ENCODE peak calls at places on chromosomes 1 and 21, in eight cellular contexts. One of them, this sample, is unnamed.

GRCh38 chr1:205199090-205199930 is 12.2 kb downstream of the DSTYK start:
- DNase-seq in naive thymus-derived CD4-positive, alpha-beta T cell: no peak
- DNase-seq in tibial artery: no peak
- DNase-seq in K562: peak
- DNase-seq in CD4-positive, alpha-beta memory T cell: no peak
- DNase-seq in SK-N-SH: no peak
- DNase-seq in dorsolateral prefrontal cortex: no peak
- DNase-seq in AG04450: no peak
- DNase-seq in this sample: no peak

GRCh38 chr1:85406887-85407593 is 57.9 kb downstream of the DDAH1 start:
- DNase-seq in CD4-positive, alpha-beta memory T cell: no peak
- DNase-seq in naive thymus-derived CD4-positive, alpha-beta T cell: no peak
- DNase-seq in AG04450: peak
- DNase-seq in tibial artery: no peak
- DNase-seq in K562: no peak
- DNase-seq in dorsolateral prefrontal cortex: no peak
- DNase-seq in SK-N-SH: no peak
- DNase-seq in this sample: no peak

GRCh38 chr21:42263591-42264131 is 44.7 kb downstream of the ABCG1 start:
- DNase-seq in AG04450: no peak
- DNase-seq in tibial artery: peak
- DNase-seq in CD4-positive, alpha-beta memory T cell: no peak
- DNase-seq in SK-N-SH: no peak
- DNase-seq in dorsolateral prefrontal cortex: no peak
- DNase-seq in naive thymus-derived CD4-positive, alpha-beta T cell: no peak
- DNase-seq in K562: no peak
- DNase-seq in this sample: no peak

GRCh38 chr1:22102746-22103145 is 40.2 kb downstream of the WNT4 start:
- DNase-seq in naive thymus-derived CD4-positive, alpha-beta T cell: no peak
- DNase-seq in tibial artery: no peak
- DNase-seq in dorsolateral prefrontal cortex: no peak
- DNase-seq in K562: no peak
- DNase-seq in SK-N-SH: no peak
- DNase-seq in CD4-positive, alpha-beta memory T cell: no peak
- DNase-seq in AG04450: no peak
- DNase-seq in this sample: no peak

GRCh38 chr1:23790696-23791433 is at the start of gene LYPLA2:
- DNase-seq in CD4-positive, alpha-beta memory T cell: peak
- DNase-seq in AG04450: peak
- DNase-seq in naive thymus-derived CD4-positive, alpha-beta T cell: peak
- DNase-seq in dorsolateral prefrontal cortex: peak
- DNase-seq in K562: peak
- DNase-seq in SK-N-SH: peak
- DNase-seq in tibial artery: peak
- DNase-seq in this sample: peak

GRCh38 chr1:161159915-161160248 is 582 bp downstream of the USP21 start:
- DNase-seq in naive thymus-derived CD4-positive, alpha-beta T cell: no peak
- DNase-seq in K562: no peak
- DNase-seq in SK-N-SH: no peak
- DNase-seq in CD4-positive, alpha-beta memory T cell: no peak
- DNase-seq in tibial artery: no peak
- DNase-seq in dorsolateral prefrontal cortex: no peak
- DNase-seq in AG04450: no peak
- DNase-seq in this sample: no peak

GRCh38 chr1:246587032-246587431 is 20.8 kb downstream of the CNST start:
- DNase-seq in naive thymus-derived CD4-positive, alpha-beta T cell: no peak
- DNase-seq in K562: no peak
- DNase-seq in tibial artery: no peak
- DNase-seq in SK-N-SH: no peak
- DNase-seq in AG04450: no peak
- DNase-seq in dorsolateral prefrontal cortex: no peak
- DNase-seq in CD4-positive, alpha-beta memory T cell: no peak
- DNase-seq in this sample: no peak

GRCh38 chr1:50126962-50127715 is 18.4 kb downstream of the ELAVL4 start:
- DNase-seq in dorsolateral prefrontal cortex: no peak
- DNase-seq in CD4-positive, alpha-beta memory T cell: no peak
- DNase-seq in SK-N-SH: no peak
- DNase-seq in AG04450: no peak
- DNase-seq in tibial artery: no peak
- DNase-seq in K562: no peak
- DNase-seq in naive thymus-derived CD4-positive, alpha-beta T cell: no peak
- DNase-seq in this sample: no peak

GRCh38 chr1:26075421-26076144 is 8.2 kb upstream of the TRIM63 start:
- DNase-seq in CD4-positive, alpha-beta memory T cell: no peak
- DNase-seq in AG04450: no peak
- DNase-seq in SK-N-SH: no peak
- DNase-seq in tibial artery: no peak
- DNase-seq in naive thymus-derived CD4-positive, alpha-beta T cell: no peak
- DNase-seq in K562: no peak
- DNase-seq in dorsolateral prefrontal cortex: no peak
- DNase-seq in this sample: no peak

GRCh38 chr1:224090116-224090515 is 23.8 kb upstream of the FBXO28 start:
- DNase-seq in K562: no peak
- DNase-seq in AG04450: no peak
- DNase-seq in naive thymus-derived CD4-positive, alpha-beta T cell: no peak
- DNase-seq in SK-N-SH: no peak
- DNase-seq in dorsolateral prefrontal cortex: no peak
- DNase-seq in tibial artery: no peak
- DNase-seq in CD4-positive, alpha-beta memory T cell: no peak
- DNase-seq in this sample: no peak

GRCh38 chr1:92877792-92878191 is 46.0 kb downstream of the RPL5 start:
- DNase-seq in SK-N-SH: peak
- DNase-seq in dorsolateral prefrontal cortex: no peak
- DNase-seq in tibial artery: no peak
- DNase-seq in K562: no peak
- DNase-seq in AG04450: no peak
- DNase-seq in naive thymus-derived CD4-positive, alpha-beta T cell: no peak
- DNase-seq in CD4-positive, alpha-beta memory T cell: no peak
- DNase-seq in this sample: no peak

GRCh38 chr1:92877081-92877711 is 45.4 kb downstream of the RPL5 start:
- DNase-seq in dorsolateral prefrontal cortex: no peak
- DNase-seq in SK-N-SH: peak
- DNase-seq in CD4-positive, alpha-beta memory T cell: no peak
- DNase-seq in naive thymus-derived CD4-positive, alpha-beta T cell: no peak
- DNase-seq in AG04450: no peak
- DNase-seq in K562: no peak
- DNase-seq in tibial artery: no peak
- DNase-seq in this sample: no peak

GRCh38 chr1:92879316-92879968 is 47.6 kb downstream of the RPL5 start:
- DNase-seq in CD4-positive, alpha-beta memory T cell: no peak
- DNase-seq in K562: no peak
- DNase-seq in naive thymus-derived CD4-positive, alpha-beta T cell: no peak
- DNase-seq in SK-N-SH: peak
- DNase-seq in AG04450: no peak
- DNase-seq in dorsolateral prefrontal cortex: no peak
- DNase-seq in tibial artery: no peak
- DNase-seq in this sample: no peak

GRCh38 chr1:92874987-92875386 is 43.1 kb downstream of the RPL5 start:
- DNase-seq in CD4-positive, alpha-beta memory T cell: no peak
- DNase-seq in tibial artery: no peak
- DNase-seq in AG04450: no peak
- DNase-seq in K562: no peak
- DNase-seq in dorsolateral prefrontal cortex: no peak
- DNase-seq in naive thymus-derived CD4-positive, alpha-beta T cell: no peak
- DNase-seq in SK-N-SH: no peak
- DNase-seq in this sample: no peak

DNA sequence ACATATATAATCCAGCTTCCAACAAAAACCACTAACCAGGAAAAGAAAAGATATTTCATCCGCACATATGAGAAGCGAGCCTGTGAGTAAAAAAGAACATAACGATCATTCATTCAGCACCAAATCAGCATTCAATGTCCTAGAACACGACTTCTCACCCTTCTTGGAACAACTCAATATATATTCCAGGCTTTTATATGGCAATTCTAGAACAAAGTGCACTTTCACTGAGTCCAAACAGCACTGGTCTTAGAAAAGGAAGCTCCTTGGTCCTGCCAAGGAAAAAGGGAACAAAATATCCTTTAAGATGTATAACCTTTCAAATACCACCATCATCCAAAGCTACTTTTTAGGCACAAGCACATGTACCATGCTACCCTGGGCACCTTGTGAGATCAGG is 44.5 kb downstream of the RPL5 start:
- DNase-seq in tibial artery: no peak
- DNase-seq in naive thymus-derived CD4-positive, alpha-beta T cell: no peak
- DNase-seq in K562: no peak
- DNase-seq in SK-N-SH: no peak
- DNase-seq in dorsolateral prefrontal cortex: no peak
- DNase-seq in CD4-positive, alpha-beta memory T cell: no peak
- DNase-seq in AG04450: no peak
- DNase-seq in this sample: no peak
- H3K27ac ChIP-seq in tibial artery: no peak
- H3K27ac ChIP-seq in naive thymus-derived CD4-positive, alpha-beta T cell: no peak
- H3K27ac ChIP-seq in K562: no peak
- H3K27ac ChIP-seq in SK-N-SH: no peak
- H3K27ac ChIP-seq in dorsolateral prefrontal cortex: peak
- H3K27ac ChIP-seq in CD4-positive, alpha-beta memory T cell: peak
- H3K27ac ChIP-seq in AG04450: no peak
- H3K27ac ChIP-seq in this sample: no peak

GRCh38 chr1:208809876-208810275 is 565.7 kb upstream of the PLXNA2 start:
- DNase-seq in dorsolateral prefrontal cortex: no peak
- DNase-seq in CD4-positive, alpha-beta memory T cell: no peak
- DNase-seq in tibial artery: no peak
- DNase-seq in SK-N-SH: no peak
- DNase-seq in AG04450: no peak
- DNase-seq in naive thymus-derived CD4-positive, alpha-beta T cell: no peak
- DNase-seq in K562: no peak
- DNase-seq in this sample: no peak

GRCh38 chr1:208807446-208808117 is 563.4 kb upstream of the PLXNA2 start:
- DNase-seq in SK-N-SH: no peak
- DNase-seq in dorsolateral prefrontal cortex: no peak
- DNase-seq in AG04450: no peak
- DNase-seq in CD4-positive, alpha-beta memory T cell: no peak
- DNase-seq in naive thymus-derived CD4-positive, alpha-beta T cell: no peak
- DNase-seq in tibial artery: no peak
- DNase-seq in K562: no peak
- DNase-seq in this sample: no peak

GRCh38 chr1:208803371-208803811 is 559.2 kb upstream of the PLXNA2 start:
- DNase-seq in K562: no peak
- DNase-seq in naive thymus-derived CD4-positive, alpha-beta T cell: no peak
- DNase-seq in SK-N-SH: no peak
- DNase-seq in CD4-positive, alpha-beta memory T cell: no peak
- DNase-seq in dorsolateral prefrontal cortex: no peak
- DNase-seq in AG04450: no peak
- DNase-seq in tibial artery: no peak
- DNase-seq in this sample: no peak

DNA sequence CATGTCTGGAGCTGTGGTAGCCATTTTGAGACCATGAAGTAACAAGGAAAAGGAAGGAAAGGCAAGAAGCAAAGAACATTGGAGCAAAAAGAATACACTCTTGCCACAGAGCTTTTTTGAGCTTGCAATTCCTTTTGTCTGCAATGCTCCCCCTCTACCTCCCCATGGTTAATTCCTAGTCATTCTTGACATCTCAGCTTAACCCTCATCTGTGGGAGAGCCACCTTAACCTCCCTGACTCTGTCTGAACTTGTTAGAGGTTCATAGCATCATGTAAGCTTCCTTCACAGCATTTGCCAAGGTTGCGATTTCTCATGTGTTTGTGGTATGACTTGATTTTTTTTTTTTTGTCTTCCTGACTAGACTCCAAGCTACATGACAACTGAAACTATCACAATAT is 564.1 kb upstream of the PLXNA2 start:
- DNase-seq in naive thymus-derived CD4-positive, alpha-beta T cell: no peak
- DNase-seq in dorsolateral prefrontal cortex: no peak
- DNase-seq in tibial artery: no peak
- DNase-seq in SK-N-SH: no peak
- DNase-seq in K562: no peak
- DNase-seq in AG04450: no peak
- DNase-seq in CD4-positive, alpha-beta memory T cell: no peak
- DNase-seq in this sample: no peak
- H3K27ac ChIP-seq in naive thymus-derived CD4-positive, alpha-beta T cell: no peak
- H3K27ac ChIP-seq in dorsolateral prefrontal cortex: no peak
- H3K27ac ChIP-seq in tibial artery: no peak
- H3K27ac ChIP-seq in SK-N-SH: no peak
- H3K27ac ChIP-seq in K562: no peak
- H3K27ac ChIP-seq in AG04450: no peak
- H3K27ac ChIP-seq in CD4-positive, alpha-beta memory T cell: no peak
- H3K27ac ChIP-seq in this sample: no peak

GRCh38 chr1:236699366-236699765 is 13.1 kb downstream of the ACTN2 start:
- DNase-seq in tibial artery: no peak
- DNase-seq in SK-N-SH: no peak
- DNase-seq in AG04450: no peak
- DNase-seq in K562: no peak
- DNase-seq in CD4-positive, alpha-beta memory T cell: no peak
- DNase-seq in dorsolateral prefrontal cortex: no peak
- DNase-seq in naive thymus-derived CD4-positive, alpha-beta T cell: no peak
- DNase-seq in this sample: no peak

GRCh38 chr1:236705771-236706565 is 19.7 kb downstream of the ACTN2 start:
- DNase-seq in SK-N-SH: peak
- DNase-seq in naive thymus-derived CD4-positive, alpha-beta T cell: no peak
- DNase-seq in AG04450: no peak
- DNase-seq in tibial artery: no peak
- DNase-seq in dorsolateral prefrontal cortex: no peak
- DNase-seq in K562: no peak
- DNase-seq in CD4-positive, alpha-beta memory T cell: no peak
- DNase-seq in this sample: no peak

GRCh38 chr1:236701782-236702181 is 15.5 kb downstream of the ACTN2 start:
- DNase-seq in dorsolateral prefrontal cortex: no peak
- DNase-seq in K562: no peak
- DNase-seq in CD4-positive, alpha-beta memory T cell: no peak
- DNase-seq in SK-N-SH: no peak
- DNase-seq in tibial artery: no peak
- DNase-seq in naive thymus-derived CD4-positive, alpha-beta T cell: no peak
- DNase-seq in AG04450: no peak
- DNase-seq in this sample: no peak

GRCh38 chr1:236700903-236701302 is 14.6 kb downstream of the ACTN2 start:
- DNase-seq in CD4-positive, alpha-beta memory T cell: no peak
- DNase-seq in SK-N-SH: no peak
- DNase-seq in K562: no peak
- DNase-seq in AG04450: no peak
- DNase-seq in naive thymus-derived CD4-positive, alpha-beta T cell: no peak
- DNase-seq in dorsolateral prefrontal cortex: no peak
- DNase-seq in tibial artery: no peak
- DNase-seq in this sample: no peak

DNA sequence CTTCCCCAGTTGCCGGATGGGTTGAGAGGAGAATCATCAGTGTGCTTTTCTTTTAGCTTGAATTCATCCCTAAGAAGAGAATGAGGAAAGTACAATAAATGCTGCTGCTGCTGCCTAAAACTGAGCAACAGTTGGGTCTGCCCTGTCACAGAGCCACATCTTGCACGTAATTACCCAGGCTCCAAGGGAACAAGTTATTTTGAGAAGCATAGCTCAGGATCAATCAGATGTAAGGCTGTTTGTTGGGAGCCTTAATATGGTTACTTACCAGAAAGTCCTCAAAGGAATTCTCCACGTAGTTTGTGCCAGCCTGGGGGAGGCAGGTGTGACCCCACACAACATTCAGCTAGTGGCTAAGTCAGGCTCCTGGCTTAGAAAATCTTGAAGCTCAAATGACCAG is 16.7 kb downstream of the ACTN2 start:
- DNase-seq in CD4-positive, alpha-beta memory T cell: no peak
- DNase-seq in tibial artery: no peak
- DNase-seq in AG04450: no peak
- DNase-seq in K562: no peak
- DNase-seq in dorsolateral prefrontal cortex: no peak
- DNase-seq in SK-N-SH: no peak
- DNase-seq in naive thymus-derived CD4-positive, alpha-beta T cell: no peak
- DNase-seq in this sample: no peak
- H3K27ac ChIP-seq in CD4-positive, alpha-beta memory T cell: no peak
- H3K27ac ChIP-seq in tibial artery: no peak
- H3K27ac ChIP-seq in AG04450: no peak
- H3K27ac ChIP-seq in K562: no peak
- H3K27ac ChIP-seq in dorsolateral prefrontal cortex: peak
- H3K27ac ChIP-seq in SK-N-SH: no peak
- H3K27ac ChIP-seq in naive thymus-derived CD4-positive, alpha-beta T cell: no peak
- H3K27ac ChIP-seq in this sample: no peak

GRCh38 chr1:64092851-64093371 is 110.5 kb upstream of the UBE2U start:
- DNase-seq in AG04450: no peak
- DNase-seq in K562: no peak
- DNase-seq in dorsolateral prefrontal cortex: no peak
- DNase-seq in CD4-positive, alpha-beta memory T cell: no peak
- DNase-seq in tibial artery: no peak
- DNase-seq in naive thymus-derived CD4-positive, alpha-beta T cell: no peak
- DNase-seq in SK-N-SH: no peak
- DNase-seq in this sample: no peak
- H3K27ac ChIP-seq in AG04450: no peak
- H3K27ac ChIP-seq in K562: no peak
- H3K27ac ChIP-seq in dorsolateral prefrontal cortex: peak
- H3K27ac ChIP-seq in CD4-positive, alpha-beta memory T cell: no peak
- H3K27ac ChIP-seq in tibial artery: peak
- H3K27ac ChIP-seq in naive thymus-derived CD4-positive, alpha-beta T cell: no peak
- H3K27ac ChIP-seq in SK-N-SH: peak
- H3K27ac ChIP-seq in this sample: no peak

This sample was measured in WERI-Rb-1.